ENCODE peak calls at places on chromosome 17, in five cellular contexts. R is HL-60; Z is CMK; M is AG09319; L is activated naive CD4-positive, alpha-beta T cell treated with anti-CD3 and anti-CD28 coated beads, Interleukin-2, amount 10 ng/mL, durations not matched to agents 7 days and 5 days. N is an unnamed sample.

GRCh38 chr17:79942011-79942405 is 93.7 kb downstream of the TBC1D16 start:
- DNase-seq in R (no peak), Z (no peak), M (no peak), L (no peak), N (no peak)

GRCh38 chr17:63390090-63390489 is 56.0 kb downstream of the CYB561 start:
- DNase-seq in R (no peak), Z (no peak), M (no peak), L (no peak), N (no peak)

GRCh38 chr17:63191610-63192009 is 225.6 kb downstream of the TANC2 start:
- DNase-seq in R (no peak), Z (no peak), M (no peak), L (no peak), N (no peak)

GRCh38 chr17:19549746-19550623 is 16.3 kb downstream of the SLC47A1 start:
- DNase-seq in R (no peak), Z (no peak), M (no peak), L (no peak), N (no peak)

GRCh38 chr17:40283662-40284061 is 4.0 kb upstream of the CDC6 start:
- DNase-seq in R (no peak), Z (no peak), M (peak; percentile 50), L (no peak), N (no peak)

GRCh38 chr17:82231562-82232321 is 2.9 kb downstream of the SLC16A3 start:
- DNase-seq in R (peak; percentile 92), Z (peak; percentile 74), M (no peak), L (peak; percentile 54), N (peak; percentile 88)

GRCh38 chr17:1039119-1039507 is 42.2 kb downstream of the TIMM22 start:
- DNase-seq in R (no peak), Z (no peak), M (no peak), L (no peak), N (no peak)

GRCh38 chr17:71405101-71405500 is 715.7 kb upstream of the SOX9 start:
- DNase-seq in R (no peak), Z (no peak), M (no peak), L (no peak), N (no peak)

GRCh38 chr17:75407655-75408352 is 2.3 kb upstream of the GRB2 start:
- DNase-seq in R (no peak), Z (no peak), M (no peak), L (no peak), N (no peak)

GRCh38 chr17:8489841-8490240 is 54.2 kb downstream of the NDEL1 start:
- DNase-seq in R (no peak), Z (no peak), M (no peak), L (no peak), N (no peak)

GRCh38 chr17:8189041-8189710 is 804 bp downstream of the BORCS6 start:
- DNase-seq in R (no peak), Z (no peak), M (no peak), L (peak; percentile 57), N (no peak)

GRCh38 chr17:50686494-50687199 is 21.1 kb downstream of the ANKRD40 start:
- DNase-seq in R (no peak), Z (no peak), M (peak; percentile 57), L (no peak), N (peak; percentile 85)

GRCh38 chr17:82101767-82102679 is 4.0 kb upstream of the FASN start:
- DNase-seq in R (no peak), Z (no peak), M (no peak), L (no peak), N (no peak)

GRCh38 chr17:47834756-47835155 is 3.3 kb downstream of the LRRC46 start:
- DNase-seq in R (no peak), Z (no peak), M (no peak), L (no peak), N (no peak)

GRCh38 chr17:68288375-68288774 is 2.6 kb downstream of the SLC16A6 start:
- DNase-seq in R (peak; percentile 65), Z (no peak), M (no peak), L (no peak), N (no peak)

GRCh38 chr17:49525831-49526741 is 31.0 kb downstream of the NGFR start:
- DNase-seq in R (no peak), Z (no peak), M (no peak), L (no peak), N (no peak)

GRCh38 chr17:41367426-41368075 is 2.1 kb downstream of the KRT33B start:
- DNase-seq in R (no peak), Z (no peak), M (no peak), L (no peak), N (no peak)

GRCh38 chr17:43766413-43767052 is 7.9 kb upstream of the SOST start:
- DNase-seq in R (no peak), Z (no peak), M (no peak), L (peak; percentile 65), N (peak; percentile 78)

GRCh38 chr17:47621293-47622178 is 28.2 kb upstream of the KPNB1 start:
- DNase-seq in R (no peak), Z (no peak), M (peak; percentile 30), L (no peak), N (no peak)

GRCh38 chr17:10013360-10014112 is 108.5 kb upstream of the RCVRN start:
- DNase-seq in R (no peak), Z (no peak), M (no peak), L (no peak), N (no peak)

GRCh38 chr17:66570353-66571195 is 264.3 kb upstream of the CACNG5 start:
- DNase-seq in R (no peak), Z (no peak), M (no peak), L (no peak), N (no peak)

GRCh38 chr17:56174421-56174820 is 21.1 kb downstream of the ANKFN1 start:
- DNase-seq in R (no peak), Z (no peak), M (no peak), L (no peak), N (no peak)

GRCh38 chr17:27596106-27596505 is 34.9 kb upstream of the LGALS9 start:
- DNase-seq in R (no peak), Z (no peak), M (no peak), L (no peak), N (no peak)

GRCh38 chr17:12021604-12022003 is 927 bp downstream of the MAP2K4 start:
- DNase-seq in R (no peak), Z (no peak), M (no peak), L (no peak), N (no peak)

GRCh38 chr17:57312242-57312641 is 55.9 kb downstream of the MSI2 start:
- DNase-seq in R (no peak), Z (no peak), M (no peak), L (no peak), N (no peak)

GRCh38 chr17:65027305-65027704 is 29.2 kb downstream of the GNA13 start:
- DNase-seq in R (no peak), Z (no peak), M (no peak), L (peak; percentile 58), N (no peak)

GRCh38 chr17:57544381-57544780 is 200.7 kb downstream of the CCDC182 start:
- DNase-seq in R (no peak), Z (no peak), M (no peak), L (no peak), N (no peak)

GRCh38 chr17:50947844-50948514 is 81.8 kb upstream of the TOB1 start:
- DNase-seq in R (peak; percentile 32), Z (peak; percentile 70), M (no peak), L (no peak), N (no peak)

GRCh38 chr17:10843806-10844205 is 5.9 kb upstream of the PIRT start:
- DNase-seq in R (no peak), Z (no peak), M (no peak), L (no peak), N (no peak)

GRCh38 chr17:49497147-49498036 is 2.3 kb downstream of the NGFR start:
- DNase-seq in R (no peak), Z (no peak), M (no peak), L (peak; percentile 23), N (peak; percentile 86)

GRCh38 chr17:16384557-16384956 is 3.7 kb downstream of the UBB start:
- DNase-seq in R (no peak), Z (no peak), M (no peak), L (no peak), N (no peak)

GRCh38 chr17:39196820-39197331 is 593 bp downstream of the CACNB1 start:
- DNase-seq in R (no peak), Z (no peak), M (no peak), L (peak; percentile 46), N (no peak)

N was measured in right atrium auricular region.